ENCODE peak calls at places on chromosomes 3 and 15, in seven cellular contexts. Y, N, P, F, Q, L and R are unnamed samples.

GRCh38 chr3:58531956-58532355 is 5.0 kb downstream of the ACOX2 start:
- DNase-seq in L (no peak), P (no peak), Y (peak; percentile 43), F (no peak), N (no peak), Q (no peak), R (no peak)

GRCh38 chr3:193782280-193782654 is 189.3 kb downstream of the OPA1 start:
- DNase-seq in Q (peak; percentile 78), L (no peak), P (no peak), N (no peak), Y (no peak), F (no peak), R (no peak)

GRCh38 chr3:8540456-8540855 is 38.8 kb downstream of the LMCD1 start:
- DNase-seq in Q (no peak), F (no peak), N (no peak), P (no peak), Y (no peak), L (no peak), R (no peak)

GRCh38 chr3:179260949-179261765 is 10.2 kb upstream of the KCNMB3 start:
- DNase-seq in F (peak; percentile 67), Y (peak; percentile 80), L (peak; percentile 4), P (peak; percentile 81), N (peak; percentile 11), Q (peak; percentile 90), R (peak; percentile 76)

GRCh38 chr3:101936419-101937331 is 87.4 kb downstream of the NFKBIZ start:
- DNase-seq in Q (no peak), L (peak; percentile 52), F (peak; percentile 67), P (peak; percentile 89), N (no peak), Y (no peak), R (no peak)

GRCh38 chr3:1082024-1082633 is 10.7 kb upstream of the CNTN6 start:
- DNase-seq in N (no peak), L (no peak), Y (peak; percentile 85), F (peak; percentile 26), P (peak; percentile 48), Q (peak; percentile 29), R (peak; percentile 48)

GRCh38 chr3:134708025-134708597 is 57.3 kb upstream of the KY start:
- DNase-seq in N (no peak), F (no peak), Y (no peak), P (peak; percentile 19), Q (no peak), L (no peak), R (no peak)

GRCh38 chr15:70778258-70779076 is 15.1 kb upstream of the UACA start:
- DNase-seq in L (peak; percentile 58), N (no peak), Y (no peak), Q (no peak), F (no peak), P (peak; percentile 54), R (no peak)

GRCh38 chr3:100710355-100711198 is 1.3 kb downstream of the TFG start:
- DNase-seq in N (no peak), Q (peak; percentile 79), F (peak; percentile 73), P (peak; percentile 69), Y (peak; percentile 73), L (no peak), R (no peak)

GRCh38 chr3:126465928-126466564 is 9.6 kb downstream of the ZXDC start:
- DNase-seq in F (peak; percentile 80), Y (no peak), L (no peak), Q (no peak), N (no peak), P (no peak), R (no peak)

GRCh38 chr3:10703875-10704274 is 112.2 kb upstream of the SLC6A11 start:
- DNase-seq in L (no peak), N (no peak), F (peak; percentile 10), P (peak; percentile 45), Q (peak; percentile 12), Y (peak; percentile 84), R (no peak)

GRCh38 chr3:50272911-50273688 is 4.2 kb downstream of the SEMA3B start:
- DNase-seq in N (no peak), Q (peak; percentile 87), Y (peak; percentile 90), F (peak; percentile 82), L (no peak), P (peak; percentile 77), R (peak; percentile 85)

GRCh38 chr15:67547836-67548531 is 5.5 kb downstream of the MAP2K5 start:
- DNase-seq in L (no peak), N (no peak), Y (no peak), F (no peak), P (peak; percentile 18), Q (no peak), R (no peak)

GRCh38 chr3:45984331-45985312 is 11.0 kb downstream of the FYCO1 start:
- DNase-seq in Y (no peak), L (peak; percentile 73), N (no peak), F (no peak), P (peak; percentile 40), Q (no peak), R (no peak)

DNA sequence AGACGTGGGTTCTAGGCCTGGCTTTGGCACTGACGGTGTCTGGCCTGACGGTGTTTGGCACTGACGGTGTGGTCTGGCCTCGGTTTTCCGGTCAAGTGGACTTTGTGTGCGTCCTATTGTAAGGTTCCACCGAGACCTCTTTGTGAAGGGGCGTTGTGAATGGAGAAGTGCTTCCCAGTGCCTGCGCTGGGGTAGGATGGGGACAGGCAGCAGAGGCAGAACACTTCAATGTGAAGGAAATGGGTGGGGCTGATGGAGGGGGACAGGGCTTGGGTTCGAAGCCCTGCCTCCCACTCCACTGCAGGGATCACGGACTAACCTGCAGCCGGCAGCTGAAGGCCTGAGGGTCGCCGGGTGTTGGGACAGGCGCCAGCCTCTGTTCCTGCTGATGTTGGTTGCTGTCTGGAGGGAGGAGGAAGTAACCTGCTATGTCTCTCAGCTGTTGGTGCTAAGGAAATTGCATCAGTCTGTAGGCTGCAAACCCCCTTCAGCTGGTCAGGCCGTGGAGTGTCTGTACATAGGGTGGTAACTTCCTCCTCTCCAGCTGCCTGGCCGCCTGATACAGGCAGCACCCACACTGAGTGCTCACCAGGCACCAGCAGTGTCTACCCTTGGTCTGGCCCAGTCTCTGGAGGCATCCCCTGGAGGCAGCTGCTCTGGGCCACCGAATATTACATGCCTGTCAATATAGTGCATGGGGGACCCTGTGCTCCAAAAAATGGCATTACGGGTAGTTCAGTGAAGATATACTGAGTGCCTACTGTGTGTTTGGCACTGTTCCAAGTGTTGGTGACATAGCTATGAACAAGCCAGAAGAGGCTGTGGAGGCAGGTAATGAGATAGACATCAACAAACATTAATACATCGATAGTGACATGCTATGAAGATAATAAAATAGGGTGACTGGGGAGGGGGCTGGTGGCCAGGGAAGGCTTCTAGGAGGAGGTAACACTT is 1.1 kb downstream of the TM6SF1 start:
- DNase-seq in L (peak; percentile 29), P (peak; percentile 82), Y (peak; percentile 27), F (peak; percentile 97), Q (peak; percentile 46), N (no peak), R (peak; percentile 48)
- H3K4me3 ChIP-seq in L (peak overlapping the region; percentile 64), P (no peak overlapping the region), Y (peak overlapping the region; percentile 78), F (peak overlapping the region; percentile 50), Q (peak overlapping the region; percentile 51), N (peak overlapping the region; percentile 89), R (peak overlapping the region; percentile 58)

DNA sequence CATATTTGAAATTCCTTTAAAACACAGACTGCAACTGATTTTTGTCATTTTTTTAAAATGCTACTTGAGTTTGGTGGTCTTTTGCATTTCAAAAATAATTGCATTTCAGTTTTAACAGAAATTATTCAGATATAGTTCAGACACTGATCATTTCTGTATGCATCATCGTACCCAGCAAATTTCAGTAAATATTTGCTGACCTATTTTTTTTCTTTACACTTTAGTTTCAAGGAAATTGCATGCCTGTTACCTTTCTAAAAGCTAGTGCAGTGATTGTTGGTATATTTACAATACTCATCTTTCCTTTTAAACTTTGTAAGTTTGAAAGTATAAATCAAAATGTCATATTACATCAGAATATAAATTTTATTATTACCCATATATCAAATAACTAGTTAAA is 32.4 kb downstream of the ALCAM start:
- DNase-seq in F (no peak), Q (no peak), N (no peak), L (no peak), Y (no peak), P (no peak), R (no peak)
- H3K27ac ChIP-seq in F (no peak overlapping the region), Q (no peak overlapping the region), N (no peak overlapping the region), L (no peak overlapping the region), Y (no peak overlapping the region), P (no peak overlapping the region), R (peak overlapping the region; percentile 86)

DNA sequence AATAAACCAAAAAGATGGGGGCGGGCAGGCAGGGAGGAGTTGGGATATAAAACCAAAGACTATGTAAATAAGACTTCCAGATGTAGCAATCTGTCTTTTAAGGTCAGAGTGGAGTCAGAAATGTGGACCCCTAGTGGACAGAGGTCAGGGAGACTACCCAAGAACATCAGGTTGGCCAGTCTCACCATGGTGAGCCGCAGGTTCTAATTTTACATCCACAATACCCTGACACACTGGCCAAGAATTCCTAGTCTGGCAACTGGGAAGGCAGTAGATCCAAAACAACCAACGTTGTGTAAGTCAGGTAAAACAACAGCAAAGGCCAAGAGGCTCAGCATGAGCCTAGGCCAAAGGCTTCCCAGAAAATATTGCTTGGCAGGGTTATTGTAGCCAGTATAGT is 203.4 kb downstream of the FOXP1 start:
- DNase-seq in P (no peak), Q (peak; percentile 46), N (peak; percentile 11), F (no peak), Y (peak; percentile 50), L (no peak), R (no peak)
- TF ChIP-seq CTCF in P (no peak), Q (peak; percentile 35), N (peak; percentile 45), F (no peak), Y (peak; percentile 50), L (no peak), R (no peak)

GRCh38 chr3:171802601-171802956 is 7.7 kb downstream of the PLD1 start:
- DNase-seq in N (no peak), Y (no peak), P (no peak), L (no peak), Q (no peak), F (no peak), R (no peak)
- H3K4me3 ChIP-seq in N (no peak overlapping the region), Y (no peak overlapping the region), P (no peak overlapping the region), L (no peak overlapping the region), Q (no peak overlapping the region), F (no peak overlapping the region), R (no peak overlapping the region)